ENCODE peak calls at places on chromosomes 16 and 17, in five cellular contexts. One of them, this sample, is unnamed.

GRCh38 chr17:74012465-74012864 is 191.0 kb upstream of the RPL38 start:
- DNase-seq in WTC11: no peak
- DNase-seq in dorsolateral prefrontal cortex: no peak
- DNase-seq in pancreas: no peak
- DNase-seq in activated B cell treated with CpG ODN at 0.5 μM for 24 hours: no peak
- DNase-seq in this sample: no peak

GRCh38 chr17:59451706-59452105 is 113.7 kb upstream of the DHX40 start:
- DNase-seq in WTC11: no peak
- DNase-seq in dorsolateral prefrontal cortex: no peak
- DNase-seq in pancreas: no peak
- DNase-seq in activated B cell treated with CpG ODN at 0.5 μM for 24 hours: no peak
- DNase-seq in this sample: no peak

GRCh38 chr17:61463068-61463980 is 11.1 kb downstream of the TBX4 start:
- DNase-seq in WTC11: peak
- DNase-seq in dorsolateral prefrontal cortex: no peak
- DNase-seq in pancreas: no peak
- DNase-seq in activated B cell treated with CpG ODN at 0.5 μM for 24 hours: no peak
- DNase-seq in this sample: no peak

GRCh38 chr16:30912794-30913412 is 10.5 kb upstream of the FBXL19 start:
- DNase-seq in WTC11: no peak
- DNase-seq in dorsolateral prefrontal cortex: no peak
- DNase-seq in pancreas: no peak
- DNase-seq in activated B cell treated with CpG ODN at 0.5 μM for 24 hours: no peak
- DNase-seq in this sample: no peak

GRCh38 chr17:12231027-12231682 is 210.5 kb downstream of the MAP2K4 start:
- DNase-seq in WTC11: no peak
- DNase-seq in dorsolateral prefrontal cortex: no peak
- DNase-seq in pancreas: no peak
- DNase-seq in activated B cell treated with CpG ODN at 0.5 μM for 24 hours: no peak
- DNase-seq in this sample: no peak

GRCh38 chr17:51425793-51426192 is 165.4 kb downstream of the UTP18 start:
- DNase-seq in WTC11: no peak
- DNase-seq in dorsolateral prefrontal cortex: no peak
- DNase-seq in pancreas: no peak
- DNase-seq in activated B cell treated with CpG ODN at 0.5 μM for 24 hours: no peak
- DNase-seq in this sample: no peak

GRCh38 chr16:67415872-67416793 is at the start of gene ZDHHC1:
- DNase-seq in WTC11: peak
- DNase-seq in dorsolateral prefrontal cortex: no peak
- DNase-seq in pancreas: peak
- DNase-seq in activated B cell treated with CpG ODN at 0.5 μM for 24 hours: peak
- DNase-seq in this sample: peak

GRCh38 chr16:82634955-82635610 is 8.3 kb downstream of the CDH13 start:
- DNase-seq in WTC11: no peak
- DNase-seq in dorsolateral prefrontal cortex: no peak
- DNase-seq in pancreas: no peak
- DNase-seq in activated B cell treated with CpG ODN at 0.5 μM for 24 hours: no peak
- DNase-seq in this sample: no peak

GRCh38 chr17:60451071-60451470 is 28.8 kb downstream of the CHCT1 start:
- DNase-seq in WTC11: no peak
- DNase-seq in dorsolateral prefrontal cortex: no peak
- DNase-seq in pancreas: no peak
- DNase-seq in activated B cell treated with CpG ODN at 0.5 μM for 24 hours: no peak
- DNase-seq in this sample: no peak

GRCh38 chr16:9042533-9042932 is 48.9 kb upstream of the HAPSTR1 start:
- DNase-seq in WTC11: no peak
- DNase-seq in dorsolateral prefrontal cortex: no peak
- DNase-seq in pancreas: no peak
- DNase-seq in activated B cell treated with CpG ODN at 0.5 μM for 24 hours: no peak
- DNase-seq in this sample: no peak

GRCh38 chr17:63082952-63083351 is 116.9 kb downstream of the TANC2 start:
- DNase-seq in WTC11: no peak
- DNase-seq in dorsolateral prefrontal cortex: no peak
- DNase-seq in pancreas: no peak
- DNase-seq in activated B cell treated with CpG ODN at 0.5 μM for 24 hours: no peak
- DNase-seq in this sample: no peak

GRCh38 chr17:8126306-8127066 is 2.6 kb upstream of the HES7 start:
- DNase-seq in WTC11: peak
- DNase-seq in dorsolateral prefrontal cortex: no peak
- DNase-seq in pancreas: no peak
- DNase-seq in activated B cell treated with CpG ODN at 0.5 μM for 24 hours: peak
- DNase-seq in this sample: peak

GRCh38 chr17:68790931-68791330 is 164.3 kb downstream of the ABCA8 start:
- DNase-seq in WTC11: no peak
- DNase-seq in dorsolateral prefrontal cortex: no peak
- DNase-seq in pancreas: no peak
- DNase-seq in activated B cell treated with CpG ODN at 0.5 μM for 24 hours: no peak
- DNase-seq in this sample: no peak

GRCh38 chr17:7213895-7214299 is 5.7 kb downstream of the DLG4 start:
- DNase-seq in WTC11: peak
- DNase-seq in dorsolateral prefrontal cortex: peak
- DNase-seq in pancreas: peak
- DNase-seq in activated B cell treated with CpG ODN at 0.5 μM for 24 hours: no peak
- DNase-seq in this sample: no peak

GRCh38 chr17:28743243-28744103 is at the start of gene TRAF4:
- DNase-seq in WTC11: peak
- DNase-seq in dorsolateral prefrontal cortex: no peak
- DNase-seq in pancreas: peak
- DNase-seq in activated B cell treated with CpG ODN at 0.5 μM for 24 hours: peak
- DNase-seq in this sample: peak

GRCh38 chr17:12320286-12320685 is 299.6 kb downstream of the MAP2K4 start:
- DNase-seq in WTC11: no peak
- DNase-seq in dorsolateral prefrontal cortex: no peak
- DNase-seq in pancreas: no peak
- DNase-seq in activated B cell treated with CpG ODN at 0.5 μM for 24 hours: no peak
- DNase-seq in this sample: no peak

GRCh38 chr17:6231886-6232767 is 161.9 kb downstream of the WSCD1 start:
- DNase-seq in WTC11: no peak
- DNase-seq in dorsolateral prefrontal cortex: no peak
- DNase-seq in pancreas: no peak
- DNase-seq in activated B cell treated with CpG ODN at 0.5 μM for 24 hours: no peak
- DNase-seq in this sample: no peak

GRCh38 chr17:63545302-63545928 is 4.9 kb upstream of the DCAF7 start:
- DNase-seq in WTC11: no peak
- DNase-seq in dorsolateral prefrontal cortex: peak
- DNase-seq in pancreas: no peak
- DNase-seq in activated B cell treated with CpG ODN at 0.5 μM for 24 hours: no peak
- DNase-seq in this sample: no peak

GRCh38 chr16:27303256-27304100 is 10.3 kb upstream of the IL4R start:
- DNase-seq in WTC11: no peak
- DNase-seq in dorsolateral prefrontal cortex: no peak
- DNase-seq in pancreas: no peak
- DNase-seq in activated B cell treated with CpG ODN at 0.5 μM for 24 hours: no peak
- DNase-seq in this sample: no peak

GRCh38 chr17:13465678-13466077 is 136.1 kb downstream of the HS3ST3A1 start:
- DNase-seq in WTC11: no peak
- DNase-seq in dorsolateral prefrontal cortex: no peak
- DNase-seq in pancreas: no peak
- DNase-seq in activated B cell treated with CpG ODN at 0.5 μM for 24 hours: no peak
- DNase-seq in this sample: no peak

GRCh38 chr17:41736983-41737679 is 2.7 kb upstream of the HAP1 start:
- DNase-seq in WTC11: no peak
- DNase-seq in dorsolateral prefrontal cortex: no peak
- DNase-seq in pancreas: no peak
- DNase-seq in activated B cell treated with CpG ODN at 0.5 μM for 24 hours: no peak
- DNase-seq in this sample: no peak

GRCh38 chr16:5062790-5063765 is 2.7 kb downstream of the C16orf89 start:
- DNase-seq in WTC11: no peak
- DNase-seq in dorsolateral prefrontal cortex: no peak
- DNase-seq in pancreas: no peak
- DNase-seq in activated B cell treated with CpG ODN at 0.5 μM for 24 hours: no peak
- DNase-seq in this sample: no peak

GRCh38 chr16:70685061-70685937 is 554 bp downstream of the MTSS2 start:
- DNase-seq in WTC11: no peak
- DNase-seq in dorsolateral prefrontal cortex: no peak
- DNase-seq in pancreas: no peak
- DNase-seq in activated B cell treated with CpG ODN at 0.5 μM for 24 hours: no peak
- DNase-seq in this sample: no peak

GRCh38 chr16:89197033-89197632 is 3.2 kb downstream of the SLC22A31 start:
- DNase-seq in WTC11: no peak
- DNase-seq in dorsolateral prefrontal cortex: no peak
- DNase-seq in pancreas: no peak
- DNase-seq in activated B cell treated with CpG ODN at 0.5 μM for 24 hours: no peak
- DNase-seq in this sample: no peak

GRCh38 chr17:34628883-34629282 is 49.5 kb downstream of the TMEM132E start:
- DNase-seq in WTC11: no peak
- DNase-seq in dorsolateral prefrontal cortex: no peak
- DNase-seq in pancreas: no peak
- DNase-seq in activated B cell treated with CpG ODN at 0.5 μM for 24 hours: no peak
- DNase-seq in this sample: no peak

GRCh38 chr17:47733047-47733413 is at the start of gene TBX21:
- DNase-seq in WTC11: peak
- DNase-seq in dorsolateral prefrontal cortex: no peak
- DNase-seq in pancreas: peak
- DNase-seq in activated B cell treated with CpG ODN at 0.5 μM for 24 hours: peak
- DNase-seq in this sample: peak

GRCh38 chr16:15667091-15667742 is 17.2 kb downstream of the NDE1 start:
- DNase-seq in WTC11: no peak
- DNase-seq in dorsolateral prefrontal cortex: no peak
- DNase-seq in pancreas: no peak
- DNase-seq in activated B cell treated with CpG ODN at 0.5 μM for 24 hours: no peak
- DNase-seq in this sample: no peak

DNA sequence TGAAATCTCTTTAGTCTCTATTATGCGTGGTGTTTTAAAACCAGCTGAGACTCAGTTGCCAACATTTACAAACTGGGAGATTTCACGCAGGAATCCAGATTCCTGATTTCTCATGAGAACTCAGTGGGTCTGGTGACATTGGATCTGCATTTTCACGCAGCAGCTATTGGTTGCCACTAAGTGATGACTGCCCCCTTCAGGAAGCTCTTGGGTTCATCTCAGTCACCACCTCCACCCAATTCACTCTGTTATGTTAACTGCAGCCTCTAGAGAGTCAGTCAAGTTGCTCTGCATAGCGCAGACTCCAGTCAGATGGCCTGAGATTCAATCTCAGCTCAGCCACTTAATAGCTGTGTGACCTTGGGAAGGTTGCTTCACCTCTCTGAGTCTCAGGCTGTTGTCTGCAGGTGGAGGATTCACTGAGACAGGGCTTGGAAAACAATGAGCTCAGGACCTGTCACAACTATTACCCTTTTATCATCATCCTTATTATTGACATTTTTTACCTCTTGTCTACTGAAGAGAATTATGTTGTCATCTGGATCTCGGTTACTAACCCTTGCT is 6.4 kb downstream of the SHISA9 start:
- DNase-seq in WTC11: peak
- DNase-seq in dorsolateral prefrontal cortex: no peak
- DNase-seq in pancreas: no peak
- DNase-seq in activated B cell treated with CpG ODN at 0.5 μM for 24 hours: no peak
- DNase-seq in this sample: no peak
- TF ChIP-seq CTCF in WTC11: peak
- TF ChIP-seq CTCF in dorsolateral prefrontal cortex: peak
- TF ChIP-seq CTCF in pancreas: no peak
- TF ChIP-seq CTCF in activated B cell treated with CpG ODN at 0.5 μM for 24 hours: no peak
- TF ChIP-seq CTCF in this sample: no peak

GRCh38 chr16:87420401-87421368 is 28.5 kb downstream of the MAP1LC3B start:
- DNase-seq in WTC11: peak
- DNase-seq in dorsolateral prefrontal cortex: no peak
- DNase-seq in pancreas: no peak
- DNase-seq in activated B cell treated with CpG ODN at 0.5 μM for 24 hours: no peak
- DNase-seq in this sample: no peak
- TF ChIP-seq CTCF in WTC11: peak
- TF ChIP-seq CTCF in dorsolateral prefrontal cortex: no peak
- TF ChIP-seq CTCF in pancreas: no peak
- TF ChIP-seq CTCF in activated B cell treated with CpG ODN at 0.5 μM for 24 hours: no peak
- TF ChIP-seq CTCF in this sample: no peak

GRCh38 chr17:33523577-33523981 is 230.5 kb upstream of the ASIC2 start:
- DNase-seq in WTC11: no peak
- DNase-seq in dorsolateral prefrontal cortex: peak
- DNase-seq in pancreas: no peak
- DNase-seq in activated B cell treated with CpG ODN at 0.5 μM for 24 hours: no peak
- DNase-seq in this sample: no peak

GRCh38 chr17:33519692-33520091 is 226.6 kb upstream of the ASIC2 start:
- DNase-seq in WTC11: no peak
- DNase-seq in dorsolateral prefrontal cortex: no peak
- DNase-seq in pancreas: no peak
- DNase-seq in activated B cell treated with CpG ODN at 0.5 μM for 24 hours: no peak
- DNase-seq in this sample: no peak

GRCh38 chr17:33520404-33521032 is 227.4 kb upstream of the ASIC2 start:
- DNase-seq in WTC11: peak
- DNase-seq in dorsolateral prefrontal cortex: peak
- DNase-seq in pancreas: no peak
- DNase-seq in activated B cell treated with CpG ODN at 0.5 μM for 24 hours: peak
- DNase-seq in this sample: peak

GRCh38 chr17:33522623-33523022 is 229.5 kb upstream of the ASIC2 start:
- DNase-seq in WTC11: peak
- DNase-seq in dorsolateral prefrontal cortex: no peak
- DNase-seq in pancreas: no peak
- DNase-seq in activated B cell treated with CpG ODN at 0.5 μM for 24 hours: no peak
- DNase-seq in this sample: no peak

DNA sequence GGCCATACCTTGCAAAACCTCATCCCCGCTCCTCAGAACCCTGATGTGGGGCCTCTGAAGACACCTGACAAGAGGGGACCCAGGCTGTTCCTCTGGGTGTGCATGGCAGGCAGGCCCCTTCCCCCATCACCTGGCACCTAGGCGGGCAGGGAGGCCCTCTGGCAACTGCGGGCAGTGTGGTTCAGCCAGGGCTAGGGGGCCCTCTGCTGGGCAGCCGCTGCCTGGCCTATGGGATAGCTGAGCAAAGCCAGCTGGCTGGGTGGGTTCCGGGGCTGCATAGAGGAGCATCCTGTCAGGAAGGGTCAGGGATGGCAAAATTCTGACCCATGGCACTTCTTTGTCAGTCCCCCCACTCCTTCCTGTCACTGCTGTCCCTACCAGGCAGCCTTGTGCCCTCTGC is 228.7 kb upstream of the ASIC2 start:
- DNase-seq in WTC11: peak
- DNase-seq in dorsolateral prefrontal cortex: no peak
- DNase-seq in pancreas: no peak
- DNase-seq in activated B cell treated with CpG ODN at 0.5 μM for 24 hours: no peak
- DNase-seq in this sample: no peak
- TF ChIP-seq CTCF in WTC11: peak
- TF ChIP-seq CTCF in dorsolateral prefrontal cortex: peak
- TF ChIP-seq CTCF in pancreas: no peak
- TF ChIP-seq CTCF in activated B cell treated with CpG ODN at 0.5 μM for 24 hours: no peak
- TF ChIP-seq CTCF in this sample: peak

DNA sequence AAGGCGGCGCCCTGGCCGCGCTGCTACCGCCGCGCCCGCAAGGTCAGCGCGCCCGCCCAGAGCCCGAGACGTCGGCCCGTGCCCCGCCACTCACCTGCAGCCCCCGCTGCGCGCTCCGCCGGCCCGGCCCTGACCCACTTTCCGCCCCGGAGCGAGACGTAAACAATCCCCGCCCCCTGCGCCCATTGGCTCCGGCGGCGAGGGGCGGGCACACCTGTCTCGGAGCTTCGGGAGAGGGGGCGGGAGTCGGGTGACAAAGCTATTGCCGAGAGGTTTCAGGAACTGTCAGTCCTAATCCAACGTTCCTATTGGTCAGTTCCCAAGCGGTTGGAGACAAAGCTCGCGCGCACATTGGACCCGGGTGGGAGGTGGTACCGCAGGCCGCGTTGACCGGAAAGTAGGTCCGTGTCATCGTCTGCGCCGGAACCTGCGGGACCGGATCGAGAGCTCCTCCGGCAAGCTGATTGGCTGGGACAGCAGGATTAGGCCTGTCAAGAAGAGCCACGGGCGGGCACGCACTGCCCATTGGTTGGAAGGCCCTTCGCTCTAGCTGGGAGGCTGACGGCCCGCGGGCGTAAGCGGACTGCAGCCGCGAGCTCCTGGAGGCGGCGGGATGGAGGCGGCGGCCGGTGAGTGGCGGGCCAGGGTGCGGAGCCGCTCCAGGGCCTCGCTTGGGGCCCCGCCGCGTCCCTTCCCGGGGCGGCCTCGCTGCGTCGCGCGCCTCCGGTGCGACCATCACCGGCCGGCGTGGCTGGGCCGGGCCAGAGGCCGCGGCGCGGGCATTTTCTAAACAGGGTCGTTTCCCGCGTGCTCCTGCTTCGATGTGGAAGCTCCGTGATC is at the start of the genes NUBP2 and SPSB3:
- DNase-seq in WTC11: peak
- DNase-seq in dorsolateral prefrontal cortex: peak
- DNase-seq in pancreas: peak
- DNase-seq in activated B cell treated with CpG ODN at 0.5 μM for 24 hours: peak
- DNase-seq in this sample: peak
- TF ChIP-seq CTCF in WTC11: no peak
- TF ChIP-seq CTCF in dorsolateral prefrontal cortex: no peak
- TF ChIP-seq CTCF in pancreas: no peak
- TF ChIP-seq CTCF in activated B cell treated with CpG ODN at 0.5 μM for 24 hours: no peak
- TF ChIP-seq CTCF in this sample: no peak